ENCODE peak calls at places on chromosome X, in ten cellular contexts. G, J, F, H, R, L, B, T, I and N are unnamed samples.

GRCh38 chrX:153926863-153927685 is 1.0 kb upstream of the ARHGAP4 start:
- DNase-seq in B (peak), J (peak), T (no peak), F (peak), I (peak), H (peak), G (peak), L (peak), R (peak), N (no peak)

GRCh38 chrX:116379854-116380253 is 56.6 kb upstream of the SLC6A14 start:
- DNase-seq in I (peak), T (peak), J (peak), G (no peak), L (peak), F (no peak), B (peak), R (no peak), H (no peak), N (no peak)

GRCh38 chrX:114152130-114152529 is 431.8 kb upstream of the HTR2C start:
- DNase-seq in T (peak), R (peak), B (peak), G (no peak), L (peak), J (no peak), H (no peak), I (peak), F (no peak), N (no peak)

GRCh38 chrX:39480966-39481365 is 616.8 kb downstream of the BCOR start:
- DNase-seq in F (no peak), B (no peak), L (peak), R (no peak), T (no peak), J (no peak), I (no peak), G (no peak), H (no peak), N (no peak)

GRCh38 chrX:96776966-96777365 is 92.3 kb downstream of the DIAPH2 start:
- DNase-seq in G (no peak), I (no peak), F (no peak), B (peak), H (no peak), R (no peak), J (no peak), T (peak), L (peak), N (peak)

GRCh38 chrX:37765507-37765906 is 14.4 kb upstream of the CYBB start:
- DNase-seq in R (no peak), B (no peak), T (no peak), L (no peak), I (no peak), J (no peak), G (no peak), H (no peak), F (no peak), N (no peak)

GRCh38 chrX:81390244-81390643 is 188.3 kb downstream of the SH3BGRL start:
- DNase-seq in H (no peak), J (no peak), L (no peak), F (no peak), G (no peak), B (no peak), I (no peak), T (no peak), R (no peak), N (no peak)

GRCh38 chrX:17046478-17047097 is 100.1 kb downstream of the REPS2 start:
- DNase-seq in J (no peak), T (peak), F (peak), R (peak), B (peak), G (peak), L (peak), I (peak), H (no peak), N (peak)

GRCh38 chrX:123698979-123699378 is 33.9 kb downstream of the THOC2 start:
- DNase-seq in T (no peak), H (no peak), I (peak), G (no peak), L (peak), F (no peak), R (no peak), J (no peak), B (peak), N (no peak)

GRCh38 chrX:19624754-19625153 is 109.4 kb upstream of the MAP3K15 start:
- DNase-seq in L (no peak), I (no peak), R (no peak), F (no peak), T (no peak), G (no peak), H (no peak), J (no peak), B (no peak), N (no peak)

GRCh38 chrX:28022371-28022770 is 41.1 kb upstream of the DCAF8L1 start:
- DNase-seq in R (no peak), T (peak), J (no peak), L (no peak), H (no peak), G (no peak), I (no peak), F (no peak), B (no peak), N (no peak)

GRCh38 chrX:16022580-16023170 is 100.7 kb upstream of the GRPR start:
- DNase-seq in T (peak), B (no peak), R (no peak), L (peak), J (no peak), I (peak), H (no peak), G (no peak), F (no peak), N (peak)

GRCh38 chrX:7771788-7772438 is 71.1 kb upstream of the VCX start:
- DNase-seq in T (no peak), H (no peak), J (no peak), R (peak), G (no peak), I (no peak), B (no peak), L (no peak), F (no peak), N (no peak)

GRCh38 chrX:99077099-99077498 is 1333.0 kb downstream of the PCDH19 start:
- DNase-seq in H (no peak), F (no peak), J (no peak), B (no peak), G (no peak), L (no peak), T (no peak), R (no peak), I (no peak), N (no peak)

GRCh38 chrX:32867781-32868523 is 343.4 kb downstream of the DMD start:
- DNase-seq in T (no peak), B (no peak), F (no peak), I (no peak), H (no peak), J (no peak), G (no peak), R (no peak), L (no peak), N (no peak)

GRCh38 chrX:39418936-39419659 is 617.8 kb downstream of the MID1IP1 start:
- DNase-seq in B (no peak), I (peak), T (no peak), G (peak), L (no peak), H (no peak), F (peak), R (peak), J (peak), N (no peak)

GRCh38 chrX:154354013-154354412 is 20.4 kb downstream of the FLNA start:
- DNase-seq in F (no peak), R (no peak), B (no peak), H (no peak), G (no peak), L (no peak), I (no peak), J (no peak), T (no peak), N (no peak)

GRCh38 chrX:70970482-70970999 is 39.6 kb upstream of the SLC7A3 start:
- DNase-seq in I (peak), J (no peak), B (peak), F (no peak), H (no peak), T (peak), G (no peak), L (peak), R (no peak), N (peak)

GRCh38 chrX:11600578-11600977 is 65.1 kb downstream of the ARHGAP6 start:
- DNase-seq in H (no peak), L (no peak), G (no peak), I (no peak), T (no peak), F (no peak), B (no peak), R (no peak), J (no peak), N (no peak)

GRCh38 chrX:77628294-77629025 is 157.6 kb downstream of the ATRX start:
- DNase-seq in H (no peak), F (no peak), J (no peak), B (peak), I (peak), L (peak), G (no peak), T (peak), R (no peak), N (no peak)

GRCh38 chrX:141669689-141670088 is 28.9 kb downstream of the SPANXD start:
- DNase-seq in R (no peak), B (no peak), I (no peak), G (no peak), T (peak), J (no peak), F (no peak), H (no peak), L (peak), N (no peak)

GRCh38 chrX:9558615-9559014 is 93.8 kb downstream of the TBL1X start:
- DNase-seq in J (no peak), L (no peak), B (no peak), T (no peak), R (no peak), F (no peak), H (no peak), G (no peak), I (no peak), N (no peak)

GRCh38 chrX:155611302-155611701 is 1.4 kb downstream of the TMLHE start:
- DNase-seq in R (no peak), J (no peak), F (no peak), B (no peak), I (peak), H (no peak), L (no peak), G (no peak), T (no peak), N (no peak)

GRCh38 chrX:11193035-11193469 is 81.9 kb downstream of the HCCS start:
- DNase-seq in F (no peak), J (no peak), T (no peak), B (peak), G (no peak), R (no peak), L (peak), I (peak), H (no peak), N (no peak)

GRCh38 chrX:115968436-115969252 is 201.9 kb upstream of the AGTR2 start:
- DNase-seq in R (peak), H (no peak), B (peak), I (peak), G (peak), F (peak), J (peak), L (peak), T (peak), N (no peak)

GRCh38 chrX:15343075-15343476 is 7.8 kb upstream of the PIGA start:
- DNase-seq in T (no peak), H (no peak), I (no peak), B (no peak), J (no peak), L (peak), F (no peak), G (no peak), R (peak), N (peak)

GRCh38 chrX:71910526-71911022 is at the start of gene NHSL2:
- DNase-seq in L (no peak), I (no peak), J (peak), B (no peak), G (peak), H (no peak), F (peak), R (peak), T (no peak), N (no peak)

GRCh38 chrX:119880076-119880475 is 8.4 kb downstream of the NDUFA1 start:
- DNase-seq in G (no peak), L (no peak), H (no peak), T (no peak), J (no peak), I (no peak), B (no peak), R (no peak), F (no peak), N (no peak)

GRCh38 chrX:136718091-136718490 is 62.6 kb downstream of the ARHGEF6 start:
- DNase-seq in B (no peak), I (no peak), H (no peak), G (no peak), L (no peak), R (no peak), F (no peak), J (no peak), T (no peak), N (no peak)

GRCh38 chrX:153333271-153333670 is 682 bp upstream of the ZNF275 start:
- DNase-seq in J (no peak), B (peak), F (no peak), R (no peak), G (no peak), I (no peak), H (no peak), T (peak), L (peak), N (peak)

GRCh38 chrX:17039826-17040225 is 93.4 kb downstream of the REPS2 start:
- DNase-seq in L (peak), H (no peak), F (no peak), J (no peak), T (peak), R (no peak), G (no peak), B (peak), I (no peak), N (no peak)

GRCh38 chrX:76183289-76184057 is 10.6 kb downstream of the PBDC1 start:
- DNase-seq in B (peak), G (no peak), T (peak), I (no peak), R (peak), J (no peak), H (no peak), L (peak), F (no peak), N (peak)

GRCh38 chrX:47217121-47217851 is 1.2 kb upstream of the CDK16 start:
- DNase-seq in H (no peak), G (peak), L (peak), R (peak), J (no peak), T (no peak), I (no peak), F (peak), B (peak), N (peak)

GRCh38 chrX:69080912-69081465 is 84.3 kb downstream of the PJA1 start:
- DNase-seq in L (no peak), J (no peak), R (no peak), F (peak), H (no peak), B (no peak), G (no peak), I (no peak), T (no peak), N (no peak)

GRCh38 chrX:48833531-48834138 is 1.8 kb downstream of the PCSK1N start:
- DNase-seq in T (no peak), G (no peak), L (peak), R (no peak), F (no peak), I (no peak), B (no peak), H (no peak), J (no peak), N (no peak)
- TF ChIP-seq CTCF in T (no peak), G (no peak), L (no peak), R (no peak), F (peak), I (no peak), B (no peak), H (no peak), J (no peak), N (no peak)

GRCh38 chrX:149510386-149510785 is 5.3 kb upstream of the IDS start:
- DNase-seq in B (no peak), H (no peak), J (no peak), G (no peak), I (peak), R (no peak), T (no peak), F (no peak), L (peak), N (no peak)
- TF ChIP-seq CTCF in B (peak), H (no peak), J (no peak), G (no peak), I (no peak), R (peak), T (no peak), F (peak), L (peak), N (peak)

DNA sequence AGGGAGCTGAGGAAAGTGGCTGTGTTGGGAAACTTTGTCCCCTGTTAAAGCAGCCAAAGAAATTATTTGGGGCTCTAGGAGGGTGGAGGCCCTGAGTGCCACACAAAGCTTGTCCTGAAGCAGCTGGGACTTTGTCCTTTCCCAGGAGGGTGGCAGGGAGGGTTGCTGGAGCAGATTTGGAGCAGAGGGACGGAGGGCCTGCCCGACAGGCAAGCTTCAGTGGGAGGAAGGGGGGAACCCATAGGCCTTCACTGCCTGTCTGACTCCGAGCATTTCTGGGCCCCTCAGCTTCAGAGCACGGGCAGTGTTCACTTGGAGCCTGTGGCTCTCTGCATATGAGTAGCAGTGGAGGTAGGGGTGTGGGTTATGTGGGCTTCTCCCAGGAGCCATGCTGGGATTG is 7.2 kb upstream of the CNGA2 start:
- DNase-seq in B (no peak), G (no peak), T (no peak), F (no peak), I (no peak), R (no peak), L (no peak), H (no peak), J (no peak), N (no peak)
- TF ChIP-seq CTCF in B (no peak), G (no peak), T (no peak), F (no peak), I (no peak), R (no peak), L (no peak), H (no peak), J (no peak), N (no peak)

GRCh38 chrX:108297290-108297689 is 140.9 kb downstream of the COL4A6 start:
- DNase-seq in H (no peak), B (no peak), F (no peak), R (no peak), L (no peak), G (no peak), T (no peak), I (no peak), J (no peak), N (no peak)
- TF ChIP-seq CTCF in H (no peak), B (no peak), F (no peak), R (no peak), L (peak), G (no peak), T (no peak), I (no peak), J (no peak), N (peak)

GRCh38 chrX:13092455-13092941 is 48.1 kb upstream of the FAM9C start:
- DNase-seq in R (no peak), F (no peak), G (peak), H (peak), J (no peak), B (no peak), T (no peak), L (no peak), I (no peak), N (no peak)
- TF ChIP-seq CTCF in R (no peak), F (no peak), G (no peak), H (no peak), J (no peak), B (no peak), T (no peak), L (no peak), I (no peak), N (no peak)

DNA sequence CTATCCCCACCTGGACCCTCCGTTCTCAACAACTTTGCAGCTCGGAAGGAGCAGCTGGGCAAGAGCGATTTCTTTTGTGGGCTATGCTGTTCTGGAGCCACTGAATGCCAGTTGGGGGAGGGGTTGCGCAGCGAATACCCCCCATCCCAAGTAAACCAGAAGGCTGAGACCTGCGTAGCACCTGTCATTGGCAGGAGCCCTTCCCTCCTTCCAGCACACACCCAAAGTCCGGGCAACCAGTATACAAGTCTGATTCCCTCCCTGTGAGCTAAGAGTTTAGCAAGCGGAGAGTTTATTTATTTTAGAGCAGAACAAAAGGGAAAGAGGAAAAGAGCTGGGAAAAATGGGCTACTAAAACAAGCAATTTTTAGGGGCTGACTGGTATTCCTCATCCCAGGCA is 544 bp downstream of the TMEM35A start:
- DNase-seq in F (no peak), I (peak), T (peak), G (no peak), R (no peak), B (no peak), J (no peak), H (no peak), L (peak), N (no peak)
- TF ChIP-seq CTCF in F (no peak), I (no peak), T (no peak), G (no peak), R (no peak), B (no peak), J (no peak), H (no peak), L (no peak), N (no peak)

DNA sequence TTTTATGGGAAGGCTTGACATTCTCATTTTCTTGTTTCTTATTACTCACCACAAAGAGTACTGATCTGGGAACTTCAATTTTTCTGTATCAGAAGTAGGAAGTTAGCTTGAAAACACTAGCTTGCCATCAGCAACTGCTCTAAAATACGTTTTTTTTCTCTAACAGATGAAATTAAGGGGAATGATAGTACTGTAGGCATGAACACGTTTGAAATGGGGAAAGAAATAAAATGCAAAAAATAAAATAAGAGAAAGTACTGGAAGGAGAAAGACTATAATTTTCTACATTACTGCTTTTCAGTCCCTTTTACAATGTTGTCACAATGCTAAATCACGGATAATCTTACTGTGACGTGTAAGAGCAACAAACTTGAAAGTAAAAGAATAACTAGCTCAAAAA is 1.5 kb downstream of the RADX start:
- DNase-seq in I (no peak), G (no peak), B (no peak), F (no peak), T (no peak), H (no peak), R (no peak), L (no peak), J (no peak), N (no peak)
- TF ChIP-seq CTCF in I (no peak), G (no peak), B (no peak), F (no peak), T (no peak), H (no peak), R (no peak), L (no peak), J (no peak), N (no peak)

DNA sequence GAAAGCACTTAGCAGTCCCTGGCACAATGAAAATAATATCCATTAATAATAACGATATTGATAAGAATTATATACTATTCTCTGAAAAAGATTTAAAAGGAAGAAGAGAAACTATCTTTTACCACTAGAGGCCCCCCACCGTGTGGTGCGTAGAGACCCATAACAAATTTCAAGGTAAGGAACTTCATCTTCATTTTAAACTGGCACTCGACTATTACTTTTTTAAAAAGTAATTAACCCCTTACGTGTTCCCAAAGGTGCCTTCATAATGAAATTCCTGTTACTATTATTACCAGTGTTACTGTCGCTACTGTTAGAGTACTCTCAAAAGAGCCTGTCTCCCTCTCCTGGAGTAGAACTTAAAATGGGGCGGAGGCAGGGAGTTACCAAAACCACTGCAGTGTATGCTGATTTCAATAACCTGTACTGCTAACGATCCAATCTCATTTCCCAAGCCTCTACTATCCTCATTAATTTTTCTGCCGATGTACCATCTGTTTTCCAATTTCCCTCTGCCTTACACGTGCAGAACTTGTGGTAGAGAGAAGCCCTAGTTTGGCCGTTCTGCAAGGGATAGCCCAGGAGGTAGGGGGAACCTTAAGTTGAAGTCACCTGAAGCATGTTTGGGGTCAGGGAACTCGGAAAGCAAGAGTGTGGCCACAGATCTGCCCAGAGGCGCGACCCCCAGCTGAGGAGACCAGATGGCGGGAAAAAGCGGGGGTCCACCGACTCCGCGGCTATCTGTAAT is 813 bp upstream of the STK26 start:
- DNase-seq in B (peak), I (peak), F (no peak), J (no peak), R (no peak), L (no peak), T (peak), H (no peak), G (no peak), N (no peak)
- TF ChIP-seq CTCF in B (peak), I (peak), F (peak), J (no peak), R (peak), L (peak), T (peak), H (peak), G (no peak), N (peak)